ENCODE peak calls at places on chromosome 14, in seven cellular contexts. B is aorta, R is upper lobe of right lung, G is heart left ventricle, A is H1, J is transverse colon, L is adipocyte. H is an unnamed sample. For H3K9me3, the result is how much of the 10 kb centered on the place peaks cover.

GRCh38 chr14:69708586-69709169 is 58.3 kb upstream of the SRSF5 start:
- DNase-seq in J (peak), A (no peak), R (no peak), G (no peak), L (no peak), B (no peak), H (no peak)

GRCh38 chr14:99910337-99911268 is 117.4 kb downstream of the EML1 start:
- DNase-seq in J (no peak), B (no peak), G (no peak), L (peak), A (no peak), R (no peak), H (peak)

GRCh38 chr14:52877628-52878027 is 73.2 kb downstream of the FERMT2 start:
- DNase-seq in L (peak), A (no peak), B (no peak), J (no peak), R (no peak), G (no peak), H (no peak)

GRCh38 chr14:91375748-91376452 is 41.7 kb downstream of the CCDC88C start:
- DNase-seq in J (no peak), B (no peak), A (no peak), L (no peak), R (no peak), G (no peak), H (no peak)

GRCh38 chr14:53316504-53316903 is 163.4 kb upstream of the DDHD1 start:
- DNase-seq in G (no peak), L (no peak), B (no peak), A (no peak), J (no peak), R (no peak), H (no peak)

GRCh38 chr14:65170768-65171251 is 68.5 kb upstream of the MAX start:
- DNase-seq in R (no peak), A (peak), J (peak), L (peak), B (no peak), G (no peak), H (peak)

GRCh38 chr14:64693766-64694165 is 10.5 kb upstream of the PLEKHG3 start:
- DNase-seq in R (no peak), G (no peak), B (no peak), L (no peak), A (no peak), J (no peak), H (no peak)

GRCh38 chr14:40058916-40059897 is 627.0 kb upstream of the FBXO33 start:
- DNase-seq in L (no peak), R (no peak), B (no peak), G (no peak), A (no peak), J (no peak), H (no peak)

GRCh38 chr14:91367173-91368171 is 50.1 kb downstream of the CCDC88C start:
- DNase-seq in J (peak), R (peak), L (no peak), G (no peak), B (no peak), A (no peak), H (peak)

GRCh38 chr14:88612981-88613380 is 50.1 kb downstream of the ZC3H14 start:
- DNase-seq in G (no peak), J (no peak), A (no peak), L (peak), B (no peak), R (no peak), H (no peak)

GRCh38 chr14:33777651-33778050 is 173.2 kb downstream of the EGLN3 start:
- DNase-seq in L (peak), G (no peak), B (no peak), J (no peak), A (no peak), R (no peak), H (peak)

GRCh38 chr14:85060116-85060515 is 469.8 kb upstream of the FLRT2 start:
- DNase-seq in G (no peak), J (no peak), B (no peak), A (no peak), L (peak), R (no peak), H (peak)

GRCh38 chr14:101508196-101508947 is 52.9 kb upstream of the DIO3 start:
- DNase-seq in G (no peak), J (peak), R (peak), A (no peak), B (peak), L (no peak), H (no peak)

GRCh38 chr14:21867541-21867940 is 193.9 kb upstream of the OR4E1 start:
- DNase-seq in A (no peak), R (no peak), B (no peak), L (no peak), J (no peak), G (no peak), H (peak)

GRCh38 chr14:54182419-54183040 is 214.3 kb upstream of the CDKN3 start:
- DNase-seq in G (no peak), B (no peak), J (no peak), L (peak), R (no peak), A (no peak), H (peak)

GRCh38 chr14:95519699-95520098 is 3.2 kb upstream of the SYNE3 start:
- DNase-seq in A (no peak), J (peak), L (peak), B (peak), R (no peak), G (peak), H (peak)

GRCh38 chr14:73058923-73059311 is 583 bp downstream of the RBM25 start:
- DNase-seq in A (peak), R (no peak), J (no peak), G (no peak), B (peak), L (peak), H (peak)

GRCh38 chr14:34030864-34031263 is 80.0 kb upstream of the EGLN3 start:
- DNase-seq in A (no peak), G (peak), J (peak), B (no peak), L (peak), R (no peak), H (peak)

GRCh38 chr14:52313903-52314481 is at the start of gene PTGER2:
- DNase-seq in L (peak), R (peak), A (no peak), G (peak), B (peak), J (peak), H (peak)

GRCh38 chr14:30521899-30522736 is 36.8 kb upstream of the G2E3 start:
- DNase-seq in R (no peak), B (no peak), A (no peak), J (no peak), G (no peak), L (peak), H (peak)

GRCh38 chr14:34424488-34424887 is 37.6 kb downstream of the SPTSSA start:
- DNase-seq in B (no peak), L (no peak), J (no peak), A (no peak), G (no peak), R (no peak), H (peak)

GRCh38 chr14:53979141-53979673 is 22.6 kb upstream of the BMP4 start:
- DNase-seq in A (no peak), L (no peak), G (no peak), B (no peak), J (no peak), R (no peak), H (no peak)

GRCh38 chr14:100652739-100653138 is 65.5 kb upstream of the BEGAIN start:
- DNase-seq in R (no peak), B (no peak), A (no peak), J (no peak), L (peak), G (no peak), H (no peak)

GRCh38 chr14:104600141-104600643 is 4.4 kb downstream of the TMEM179 start:
- DNase-seq in B (peak), A (no peak), J (no peak), R (peak), G (no peak), L (no peak), H (peak)

GRCh38 chr14:89651805-89652204 is 234.8 kb upstream of the FOXN3 start:
- DNase-seq in G (no peak), L (no peak), B (no peak), A (no peak), R (no peak), J (no peak), H (no peak)
- H3K9me3 ChIP-seq in G (under half), L (under half), B (under half), A (under half), R (under half), J (under half), H (under half)

DNA sequence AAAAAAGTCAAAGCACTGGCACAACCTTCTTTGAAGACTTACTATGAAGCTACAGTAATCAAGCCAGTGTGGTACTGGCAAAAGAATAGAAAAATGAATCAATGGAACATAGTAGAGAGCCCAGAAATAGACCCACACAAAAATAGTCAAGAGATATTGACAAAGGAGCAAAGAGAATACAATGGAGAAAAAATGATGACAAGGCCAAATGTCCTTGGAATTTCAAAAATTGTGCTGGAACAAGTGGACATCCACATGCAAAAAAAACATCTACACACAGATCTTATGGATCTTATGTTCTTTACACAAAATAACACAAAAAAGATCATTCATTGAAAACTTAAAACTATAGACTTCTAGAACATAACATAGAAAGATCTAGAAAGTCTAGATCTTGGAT is 1379.7 kb upstream of the SEL1L start:
- DNase-seq in L (no peak), A (no peak), B (no peak), G (no peak), J (no peak), R (no peak), H (no peak)
- H3K9me3 ChIP-seq in L (under half), A (under half), B (under half), G (under half), J (under half), R (under half), H (under half)

DNA sequence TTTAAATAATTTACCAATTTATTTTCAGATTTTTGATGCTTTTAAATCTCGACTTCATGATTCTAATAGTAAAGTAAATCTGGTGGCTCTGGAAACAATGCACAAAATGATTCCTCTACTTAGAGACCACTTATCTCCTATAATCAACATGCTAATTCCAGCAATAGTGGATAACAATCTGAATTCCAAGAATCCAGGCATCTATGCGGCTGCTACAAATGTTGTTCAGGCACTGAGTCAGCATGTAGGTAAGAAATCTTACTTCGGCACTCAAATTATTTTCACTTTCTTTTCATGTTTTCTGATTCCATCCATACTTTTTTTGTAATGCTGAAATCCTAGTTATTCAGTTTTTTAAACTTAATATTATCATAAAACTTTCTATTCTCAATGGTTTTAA is 15.5 kb upstream of the PRPF39 start:
- DNase-seq in A (no peak), J (no peak), G (no peak), L (no peak), R (no peak), B (no peak), H (no peak)
- H3K9me3 ChIP-seq in A (under half), J (under half), G (under half), L (under half), R (under half), B (under half), H (under half)

GRCh38 chr14:80233489-80233888 is 22.2 kb upstream of the DIO2 start:
- DNase-seq in B (no peak), R (no peak), A (no peak), G (no peak), J (no peak), L (peak), H (no peak)
- H3K9me3 ChIP-seq in B (under half), R (under half), A (under half), G (under half), J (under half), L (under half), H (under half)

GRCh38 chr14:98903371-98903770 is 368.6 kb downstream of the BCL11B start:
- DNase-seq in J (no peak), A (no peak), G (no peak), R (no peak), L (no peak), B (peak), H (peak)
- H3K9me3 ChIP-seq in J (under half), A (under half), G (under half), R (under half), L (under half), B (under half), H (under half)

GRCh38 chr14:105891631-105892452 is 365.5 kb downstream of the TMEM121 start:
- DNase-seq in B (peak), J (peak), A (no peak), G (peak), L (no peak), R (peak), H (no peak)
- H3K9me3 ChIP-seq in B (under half), J (under half), A (under half), G (under half), L (under half), R (under half), H (under half)

DNA sequence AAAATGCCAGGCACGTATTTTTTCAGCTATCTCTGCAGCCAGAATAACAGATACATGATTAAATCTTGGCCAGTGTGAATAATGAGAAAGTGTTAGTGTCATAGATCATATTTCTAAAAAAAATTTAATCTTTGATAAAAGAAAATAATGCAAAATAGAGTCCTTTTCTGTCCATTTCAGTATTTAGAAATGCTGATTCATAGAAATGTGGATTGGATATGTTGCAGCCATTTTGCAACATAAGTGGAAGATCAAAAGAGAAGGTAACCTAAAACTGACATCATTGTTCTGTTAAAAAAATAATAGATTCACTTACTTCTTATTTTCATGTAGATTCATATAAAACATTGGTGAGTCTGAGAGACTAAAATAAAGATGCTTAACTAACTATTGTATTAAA is 1010.3 kb downstream of the LRFN5 start:
- DNase-seq in L (no peak), G (no peak), B (no peak), J (no peak), A (no peak), R (no peak), H (no peak)
- H3K9me3 ChIP-seq in L (under half), G (under half), B (under half), J (under half), A (under half), R (under half), H (under half)

H was measured in mammary epithelial cell.